ENCODE peak calls at places on chromosomes 2 and 18, in four cellular contexts. One of them, this sample, is unnamed.

GRCh38 chr2:44745460-44745859 is 196.0 kb upstream of the SIX3 start:
- DNase-seq in A549: no peak
- DNase-seq in gastrocnemius medialis: no peak
- DNase-seq in GM12878: no peak
- DNase-seq in this sample: no peak

GRCh38 chr2:241225545-241225944 is 37.1 kb downstream of the ANO7 start:
- DNase-seq in gastrocnemius medialis: no peak
- DNase-seq in GM12878: no peak
- DNase-seq in A549: no peak
- DNase-seq in this sample: no peak

GRCh38 chr2:107313316-107313715 is 427.3 kb upstream of the ST6GAL2 start:
- DNase-seq in gastrocnemius medialis: no peak
- DNase-seq in GM12878: no peak
- DNase-seq in A549: no peak
- DNase-seq in this sample: no peak

GRCh38 chr2:97858442-97858841 is 137.3 kb downstream of the TMEM131 start:
- DNase-seq in A549: peak; percentile 11
- DNase-seq in gastrocnemius medialis: no peak
- DNase-seq in GM12878: no peak
- DNase-seq in this sample: no peak

GRCh38 chr2:24909555-24910177 is 10.4 kb downstream of the ADCY3 start:
- DNase-seq in A549: no peak
- DNase-seq in GM12878: no peak
- DNase-seq in gastrocnemius medialis: no peak
- DNase-seq in this sample: no peak

GRCh38 chr2:60533114-60534033 is 20.1 kb downstream of the BCL11A start:
- DNase-seq in gastrocnemius medialis: no peak
- DNase-seq in A549: no peak
- DNase-seq in GM12878: no peak
- DNase-seq in this sample: no peak

GRCh38 chr2:172234716-172235661 is 132.3 kb upstream of the DLX2 start:
- DNase-seq in gastrocnemius medialis: no peak
- DNase-seq in A549: no peak
- DNase-seq in GM12878: no peak
- DNase-seq in this sample: no peak

GRCh38 chr2:23585218-23585945 is 200.4 kb downstream of the KLHL29 start:
- DNase-seq in GM12878: no peak
- DNase-seq in A549: no peak
- DNase-seq in gastrocnemius medialis: no peak
- DNase-seq in this sample: no peak

GRCh38 chr2:98909381-98910211 is 26.4 kb downstream of the CRACDL start:
- DNase-seq in GM12878: no peak
- DNase-seq in gastrocnemius medialis: peak; percentile 50
- DNase-seq in A549: peak; percentile 24
- DNase-seq in this sample: no peak

GRCh38 chr2:107776333-107776732 is 50.4 kb upstream of the RGPD4 start:
- DNase-seq in GM12878: no peak
- DNase-seq in gastrocnemius medialis: no peak
- DNase-seq in A549: no peak
- DNase-seq in this sample: no peak

GRCh38 chr2:105607920-105608504 is 136.7 kb upstream of the NCK2 start:
- DNase-seq in A549: no peak
- DNase-seq in gastrocnemius medialis: peak; percentile 12
- DNase-seq in GM12878: no peak
- DNase-seq in this sample: no peak

GRCh38 chr2:233982421-233983121 is 65.4 kb downstream of the TRPM8 start:
- DNase-seq in gastrocnemius medialis: no peak
- DNase-seq in A549: peak; percentile 47
- DNase-seq in GM12878: no peak
- DNase-seq in this sample: no peak

GRCh38 chr2:2662037-2662846 is 331.2 kb upstream of the MYT1L start:
- DNase-seq in gastrocnemius medialis: peak; percentile 87
- DNase-seq in A549: no peak
- DNase-seq in GM12878: no peak
- DNase-seq in this sample: no peak

GRCh38 chr2:8595821-8596600 is 85.8 kb upstream of the ID2 start:
- DNase-seq in A549: no peak
- DNase-seq in gastrocnemius medialis: no peak
- DNase-seq in GM12878: no peak
- DNase-seq in this sample: no peak

GRCh38 chr2:234676859-234677450 is 180.1 kb upstream of the ARL4C start:
- DNase-seq in gastrocnemius medialis: no peak
- DNase-seq in GM12878: no peak
- DNase-seq in A549: no peak
- DNase-seq in this sample: no peak

GRCh38 chr18:9787126-9787525 is 79.0 kb downstream of the RAB31 start:
- DNase-seq in gastrocnemius medialis: no peak
- DNase-seq in GM12878: no peak
- DNase-seq in A549: no peak
- DNase-seq in this sample: no peak

GRCh38 chr2:191352536-191352935 is 107.3 kb downstream of the MYO1B start:
- DNase-seq in A549: no peak
- DNase-seq in GM12878: no peak
- DNase-seq in gastrocnemius medialis: no peak
- DNase-seq in this sample: no peak

GRCh38 chr2:12083081-12083569 is 336.7 kb downstream of the LPIN1 start:
- DNase-seq in A549: no peak
- DNase-seq in GM12878: no peak
- DNase-seq in gastrocnemius medialis: no peak
- DNase-seq in this sample: no peak

DNA sequence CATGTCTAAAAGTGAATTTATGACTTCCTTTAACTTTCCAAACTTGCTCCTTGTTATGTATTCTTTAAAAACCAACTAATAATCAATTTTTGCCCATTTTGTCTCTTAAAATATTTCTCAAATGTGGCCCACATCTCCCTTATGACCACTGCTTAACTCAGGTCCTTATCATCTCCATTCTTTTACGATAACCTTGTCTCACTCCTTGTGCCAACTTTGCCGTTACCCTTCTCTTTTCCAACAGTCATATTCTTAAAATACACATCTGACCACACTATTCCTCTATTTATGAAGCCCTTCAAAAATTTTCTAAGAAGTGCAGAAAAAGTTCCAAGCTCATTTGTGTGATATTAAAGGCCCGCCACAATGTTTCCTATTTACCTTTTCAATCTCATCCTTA is 47.8 kb downstream of the PPP1R1C start:
- DNase-seq in GM12878: no peak
- DNase-seq in gastrocnemius medialis: no peak
- DNase-seq in A549: no peak
- DNase-seq in this sample: no peak
- TF ChIP-seq POLR2A in GM12878: no peak
- TF ChIP-seq POLR2A in gastrocnemius medialis: no peak
- TF ChIP-seq POLR2A in A549: no peak
- TF ChIP-seq POLR2A in this sample: no peak

DNA sequence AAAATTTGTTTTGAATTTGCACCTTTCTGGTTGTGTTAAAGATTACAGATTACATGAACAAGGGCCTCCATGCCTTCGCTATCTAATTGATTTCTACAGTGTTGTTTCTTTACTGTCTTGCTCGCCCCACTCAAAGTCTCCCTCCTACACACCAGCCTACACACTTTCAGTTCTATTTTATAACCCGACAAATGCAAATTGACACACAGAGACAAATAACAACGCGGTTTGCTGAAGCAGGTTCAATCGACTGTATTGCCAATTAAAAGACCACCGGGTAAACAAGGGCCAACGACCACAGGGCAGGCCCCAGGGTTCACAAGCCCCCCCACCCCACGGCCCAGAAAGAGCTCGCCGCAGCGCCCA is 866 bp downstream of the STARD7 start:
- DNase-seq in gastrocnemius medialis: no peak
- DNase-seq in A549: no peak
- DNase-seq in GM12878: no peak
- DNase-seq in this sample: no peak
- H3K4me1 ChIP-seq in gastrocnemius medialis: peaks cover 37% of the 10 kb centered on the region
- H3K4me1 ChIP-seq in A549: peaks cover 49% of the 10 kb centered on the region
- H3K4me1 ChIP-seq in GM12878: peaks cover 29% of the 10 kb centered on the region
- H3K4me1 ChIP-seq in this sample: peaks cover 48% of the 10 kb centered on the region

GRCh38 chr2:196653843-196654242 is 14.3 kb downstream of the CCDC150 start:
- DNase-seq in gastrocnemius medialis: no peak
- DNase-seq in A549: no peak
- DNase-seq in GM12878: no peak
- DNase-seq in this sample: no peak
- H3K9me3 ChIP-seq in gastrocnemius medialis: no peaks in the 10 kb centered on the region
- H3K9me3 ChIP-seq in A549: peaks cover 49% of the 10 kb centered on the region
- H3K9me3 ChIP-seq in GM12878: peaks cover 48% of the 10 kb centered on the region
- H3K9me3 ChIP-seq in this sample: no peaks in the 10 kb centered on the region

GRCh38 chr18:23134780-23135678 is at the start of gene CABLES1:
- DNase-seq in gastrocnemius medialis: peak; percentile 36
- DNase-seq in A549: peak; percentile 59
- DNase-seq in GM12878: no peak
- DNase-seq in this sample: peak; percentile 49
- TF ChIP-seq POLR2A in gastrocnemius medialis: peak; percentile 37
- TF ChIP-seq POLR2A in A549: peak; percentile 11
- TF ChIP-seq POLR2A in GM12878: peak; percentile 65
- TF ChIP-seq POLR2A in this sample: peak; percentile 45

GRCh38 chr2:36371070-36371962 is 15.7 kb downstream of the CRIM1 start:
- DNase-seq in GM12878: no peak
- DNase-seq in gastrocnemius medialis: no peak
- DNase-seq in A549: peak; percentile 62
- DNase-seq in this sample: no peak

GRCh38 chr2:36370281-36370680 is 14.7 kb downstream of the CRIM1 start:
- DNase-seq in A549: no peak
- DNase-seq in GM12878: no peak
- DNase-seq in gastrocnemius medialis: no peak
- DNase-seq in this sample: no peak

GRCh38 chr2:36373149-36373880 is 17.7 kb downstream of the CRIM1 start:
- DNase-seq in A549: peak; percentile 85
- DNase-seq in GM12878: no peak
- DNase-seq in gastrocnemius medialis: no peak
- DNase-seq in this sample: no peak

GRCh38 chr2:36369711-36370110 is 14.1 kb downstream of the CRIM1 start:
- DNase-seq in GM12878: no peak
- DNase-seq in gastrocnemius medialis: no peak
- DNase-seq in A549: no peak
- DNase-seq in this sample: no peak

DNA sequence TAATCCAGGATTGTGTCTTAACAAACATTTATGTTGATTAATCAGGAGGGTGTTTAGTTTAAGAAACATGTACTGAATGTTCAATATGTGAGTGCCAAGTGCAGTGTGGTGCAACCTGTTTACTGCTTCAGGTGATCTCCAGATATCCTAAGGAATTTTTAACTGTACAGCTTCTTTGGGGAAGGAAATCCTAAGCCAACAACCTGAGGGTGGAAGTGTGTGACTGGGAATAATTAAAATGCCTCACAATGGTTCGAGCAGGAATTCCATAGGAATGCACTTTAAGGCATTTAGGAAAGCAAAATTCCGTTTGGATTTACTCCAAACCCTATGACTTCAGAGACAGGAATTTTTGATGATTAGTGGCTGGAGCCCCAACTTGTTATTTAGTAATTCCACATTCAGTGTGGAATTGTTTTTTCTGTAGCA is 16.4 kb downstream of the CRIM1 start:
- DNase-seq in gastrocnemius medialis: no peak
- DNase-seq in GM12878: no peak
- DNase-seq in A549: peak; percentile 75
- DNase-seq in this sample: no peak
- H3K4me1 ChIP-seq in gastrocnemius medialis: peaks cover 100% of the 10 kb centered on the region
- H3K4me1 ChIP-seq in GM12878: no peaks in the 10 kb centered on the region
- H3K4me1 ChIP-seq in A549: peaks cover 100% of the 10 kb centered on the region
- H3K4me1 ChIP-seq in this sample: peaks cover 27% of the 10 kb centered on the region

GRCh38 chr18:35245719-35246317 is 5.0 kb downstream of the ZNF397 start:
- DNase-seq in A549: no peak
- DNase-seq in gastrocnemius medialis: no peak
- DNase-seq in GM12878: no peak
- DNase-seq in this sample: no peak

GRCh38 chr18:35247412-35248249 is 6.8 kb downstream of the ZNF397 start:
- DNase-seq in gastrocnemius medialis: no peak
- DNase-seq in A549: no peak
- DNase-seq in GM12878: no peak
- DNase-seq in this sample: no peak

GRCh38 chr18:35244671-35245070 is 3.8 kb downstream of the ZNF397 start:
- DNase-seq in GM12878: no peak
- DNase-seq in A549: no peak
- DNase-seq in gastrocnemius medialis: no peak
- DNase-seq in this sample: no peak

GRCh38 chr18:35248429-35248828 is 7.6 kb downstream of the ZNF397 start:
- DNase-seq in A549: no peak
- DNase-seq in GM12878: no peak
- DNase-seq in gastrocnemius medialis: no peak
- DNase-seq in this sample: no peak

GRCh38 chr18:35246831-35247230 is 6.0 kb downstream of the ZNF397 start:
- DNase-seq in gastrocnemius medialis: no peak
- DNase-seq in A549: no peak
- DNase-seq in GM12878: no peak
- DNase-seq in this sample: no peak
- H3K9me3 ChIP-seq in gastrocnemius medialis: no peaks in the 10 kb centered on the region
- H3K9me3 ChIP-seq in A549: peaks cover 94% of the 10 kb centered on the region
- H3K9me3 ChIP-seq in GM12878: peaks cover 48% of the 10 kb centered on the region
- H3K9me3 ChIP-seq in this sample: no peaks in the 10 kb centered on the region

This sample was measured in tibial nerve.